ENCODE peak calls at places on chromosome 11, in eight cellular contexts. P is lower leg skin; H is CD8-positive, alpha-beta T cell; V is naive thymus-derived CD4-positive, alpha-beta T cell; M is epithelial cell of esophagus; D is PC-3; U is endothelial cell of umbilical vein; G is BJ. E is an unnamed sample.

GRCh38 chr11:76558891-76559290 is 111.7 kb downstream of the LRRC32 start:
- DNase-seq in U (no peak), G (no peak), V (no peak), M (no peak), H (no peak), D (no peak), P (no peak), E (no peak)

GRCh38 chr11:62671272-62671603 is 235 bp upstream of the UQCC3 start:
- DNase-seq in P (no peak), V (no peak), M (no peak), H (no peak), D (no peak), G (no peak), U (no peak), E (no peak)

GRCh38 chr11:113974741-113975470 is at the start of gene HTR3A:
- DNase-seq in H (no peak), U (peak), M (peak), G (no peak), V (no peak), P (no peak), D (peak), E (no peak)

GRCh38 chr11:55554169-55554568 is at the start of gene OR4C15:
- DNase-seq in U (no peak), G (no peak), H (no peak), P (no peak), V (no peak), M (no peak), D (no peak), E (no peak)

GRCh38 chr11:110907629-110908028 is 195.4 kb upstream of the ARHGAP20 start:
- DNase-seq in G (peak), M (peak), P (no peak), H (no peak), D (peak), U (peak), V (peak), E (peak)

GRCh38 chr11:12083380-12083779 is 27.0 kb upstream of the MICAL2 start:
- DNase-seq in V (no peak), H (no peak), D (no peak), M (no peak), U (no peak), P (no peak), G (no peak), E (no peak)

GRCh38 chr11:537622-538430 is 499 bp downstream of the LRRC56 start:
- DNase-seq in U (no peak), P (no peak), H (no peak), V (no peak), M (no peak), G (no peak), D (no peak), E (no peak)

GRCh38 chr11:199004-199581 is 6.2 kb downstream of the SCGB1C1 start:
- DNase-seq in V (no peak), G (no peak), H (no peak), U (no peak), M (no peak), P (no peak), D (no peak), E (no peak)

GRCh38 chr11:126032374-126032773 is 30.3 kb downstream of the CDON start:
- DNase-seq in V (no peak), M (no peak), H (no peak), G (no peak), U (no peak), D (no peak), P (no peak), E (no peak)

DNA sequence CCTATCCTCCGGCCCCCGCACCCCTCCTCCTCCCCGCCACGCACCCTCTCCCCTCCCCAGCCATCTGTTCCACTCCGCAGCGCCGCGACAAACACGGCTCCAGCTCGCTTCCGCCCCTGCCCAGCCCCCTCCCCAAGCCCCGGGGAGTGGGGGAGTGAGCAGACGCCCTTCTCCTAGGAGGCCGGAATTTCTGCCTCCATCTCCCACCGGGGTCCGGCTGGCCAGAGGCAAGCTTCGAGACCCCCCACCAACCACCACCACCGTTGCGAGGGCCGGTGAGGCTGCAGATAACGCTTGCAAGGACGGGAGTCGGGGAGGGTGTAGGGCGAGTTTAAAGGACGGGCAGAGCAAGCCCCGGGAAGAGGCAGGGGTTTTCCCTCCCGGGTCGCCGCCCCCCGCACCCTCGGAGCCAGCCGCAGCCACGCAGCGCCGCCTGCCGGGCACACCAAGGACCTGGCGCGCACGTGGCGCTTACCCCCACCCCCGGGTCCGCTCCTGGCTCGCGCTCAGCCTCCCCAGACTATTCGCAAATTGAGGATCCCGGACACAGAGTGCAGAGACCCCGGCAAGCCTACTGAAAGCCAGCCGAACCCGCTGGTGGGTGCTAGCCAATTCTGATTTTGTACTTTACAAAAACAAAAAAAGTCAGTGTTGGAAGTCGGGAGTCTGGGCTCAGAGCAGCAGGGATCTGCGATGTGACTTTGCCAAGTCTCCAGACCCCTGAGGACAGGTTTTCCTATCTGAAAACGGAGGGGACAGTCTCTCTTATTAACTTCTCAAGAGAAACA is 22.6 kb downstream of the RTN4RL2 start:
- DNase-seq in P (no peak), H (no peak), D (peak), V (peak), G (no peak), M (peak), U (peak), E (no peak)
- H3K4me3 ChIP-seq in P (no peak), H (peak), D (peak), V (peak), G (peak), M (peak), U (no peak), E (no peak)

GRCh38 chr11:64796047-64796756 is 6.8 kb downstream of the MAP4K2 start:
- DNase-seq in G (no peak), M (no peak), U (no peak), P (no peak), H (no peak), D (no peak), V (no peak), E (no peak)
- H3K4me3 ChIP-seq in G (no peak), M (no peak), U (no peak), P (no peak), H (no peak), D (no peak), V (no peak), E (no peak)

GRCh38 chr11:71091506-71092265 is 160.7 kb downstream of the SHANK2 start:
- DNase-seq in V (no peak), P (no peak), G (no peak), U (no peak), M (no peak), D (no peak), H (no peak), E (no peak)
- H3K4me3 ChIP-seq in V (no peak), P (no peak), G (no peak), U (no peak), M (no peak), D (no peak), H (no peak), E (no peak)

DNA sequence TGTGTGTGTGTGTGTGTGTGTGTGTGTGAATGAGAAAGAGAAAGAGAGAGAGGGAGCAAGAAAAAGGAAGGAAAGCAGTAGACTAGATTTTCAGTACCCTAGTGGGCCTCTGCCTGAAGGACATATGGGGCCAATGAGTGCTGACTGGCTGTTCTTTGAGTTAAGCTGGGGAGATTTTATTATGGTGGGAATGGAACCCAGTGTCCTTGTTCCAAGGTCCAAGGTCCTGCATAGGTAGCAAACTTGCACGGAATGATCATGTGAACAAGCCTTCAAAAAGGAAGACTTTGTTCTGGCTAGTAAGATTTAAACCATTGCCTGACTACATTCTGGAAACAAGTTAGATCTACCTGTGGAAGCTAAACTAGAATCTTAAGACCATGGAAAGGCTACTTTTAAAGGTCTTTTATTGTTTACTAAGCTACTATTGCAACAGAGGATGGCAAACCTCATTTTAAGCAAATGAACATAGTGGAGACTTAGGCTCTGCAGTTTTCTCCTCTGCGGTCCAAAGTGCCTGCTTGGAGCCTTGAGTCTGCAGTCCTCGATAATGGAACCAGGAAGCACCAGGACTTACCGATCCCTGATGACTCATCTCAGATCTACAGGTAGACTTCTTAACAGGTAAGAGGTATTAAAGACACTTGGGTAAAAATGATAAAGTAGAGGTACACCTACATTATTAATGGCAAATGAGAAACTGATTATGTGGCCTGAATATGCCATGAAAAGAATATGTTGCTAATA is 10.2 kb upstream of the GRAMD1B start:
- DNase-seq in M (peak), H (no peak), U (no peak), D (no peak), G (no peak), P (no peak), V (no peak), E (no peak)
- H3K4me3 ChIP-seq in M (no peak), H (no peak), U (no peak), D (no peak), G (no peak), P (no peak), V (no peak), E (no peak)

DNA sequence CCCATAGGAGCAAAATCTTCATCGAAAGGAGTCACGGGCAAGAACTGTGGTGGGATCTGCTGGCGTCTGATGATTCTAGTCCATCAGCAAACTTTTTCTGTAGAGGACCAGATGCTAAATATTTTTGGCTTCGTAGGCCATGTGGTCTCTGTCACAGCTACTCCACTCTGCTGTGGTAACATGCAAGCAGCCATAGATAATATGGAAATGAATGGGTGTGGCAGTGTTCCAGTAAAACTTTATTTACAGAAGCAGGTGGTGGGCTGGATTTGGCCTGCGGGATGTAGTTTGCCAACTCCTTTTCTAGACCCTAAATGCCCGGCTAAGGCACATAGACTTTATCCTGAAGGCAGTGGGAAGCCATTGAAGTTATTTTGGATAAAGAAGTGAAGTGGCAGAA is 32.9 kb downstream of the BMAL1 start:
- DNase-seq in H (no peak), D (no peak), P (no peak), M (no peak), G (no peak), V (no peak), U (no peak), E (no peak)
- H3K4me3 ChIP-seq in H (no peak), D (no peak), P (no peak), M (no peak), G (no peak), V (no peak), U (no peak), E (no peak)

GRCh38 chr11:72521672-72522071 is 87.3 kb upstream of the CLPB start:
- DNase-seq in H (no peak), V (no peak), M (no peak), D (no peak), P (no peak), U (no peak), G (no peak), E (no peak)
- H3K4me3 ChIP-seq in H (no peak), V (no peak), M (no peak), D (no peak), P (no peak), U (no peak), G (no peak), E (no peak)

GRCh38 chr11:20609727-20610707 is 10.6 kb downstream of the SLC6A5 start:
- DNase-seq in H (peak), U (peak), M (peak), V (peak), P (peak), D (peak), G (no peak), E (peak)
- H3K4me3 ChIP-seq in H (no peak), U (no peak), M (peak), V (no peak), P (no peak), D (peak), G (no peak), E (no peak)

GRCh38 chr11:131099746-131100145 is 183.5 kb upstream of the SNX19 start:
- DNase-seq in D (peak), H (no peak), V (no peak), G (no peak), P (no peak), U (no peak), M (no peak), E (no peak)

GRCh38 chr11:131094828-131095227 is 178.5 kb upstream of the SNX19 start:
- DNase-seq in U (no peak), V (no peak), H (no peak), D (no peak), M (no peak), G (no peak), P (no peak), E (no peak)

GRCh38 chr11:131095501-131096185 is 179.4 kb upstream of the SNX19 start:
- DNase-seq in M (no peak), P (no peak), V (no peak), G (no peak), U (no peak), H (no peak), D (no peak), E (no peak)

GRCh38 chr11:131099013-131099412 is 182.7 kb upstream of the SNX19 start:
- DNase-seq in V (no peak), H (no peak), M (peak), P (no peak), D (peak), G (peak), U (no peak), E (no peak)
- H3K4me3 ChIP-seq in V (no peak), H (no peak), M (no peak), P (no peak), D (no peak), G (no peak), U (no peak), E (no peak)

E was measured in HL-60.